ENCODE peak calls at places on chromosome 11, in nine cellular contexts. X is H1, I is neuronal stem cell, H is IMR-90, Q is mesendoderm, R is MM.1S, D is GM23248, K is endodermal cell, T is endothelial cell of umbilical vein. E is an unnamed sample.

GRCh38 chr11:20059587-20060021 is 100.7 kb downstream of the DBX1 start:
- DNase-seq in X (no peak), I (no peak), H (no peak), Q (no peak), R (no peak), D (no peak), K (peak), T (no peak), E (no peak)

GRCh38 chr11:17506314-17506713 is 29.7 kb upstream of the ABCC8 start:
- DNase-seq in X (no peak), I (no peak), H (no peak), Q (no peak), R (no peak), D (no peak), K (no peak), T (no peak), E (no peak)

GRCh38 chr11:93059074-93059957 is 89.9 kb downstream of the MTNR1B start:
- DNase-seq in X (no peak), I (no peak), H (peak), Q (peak), R (no peak), D (peak), K (no peak), T (no peak), E (no peak)

GRCh38 chr11:134407321-134407828 is 4.7 kb downstream of the B3GAT1 start:
- DNase-seq in X (no peak), I (no peak), H (no peak), Q (no peak), R (no peak), D (no peak), K (no peak), T (no peak), E (no peak)

GRCh38 chr11:66412110-66412509 is 8.7 kb upstream of the NPAS4 start:
- DNase-seq in X (no peak), I (no peak), H (no peak), Q (no peak), R (no peak), D (no peak), K (no peak), T (no peak), E (no peak)

GRCh38 chr11:112504056-112504455 is 243.4 kb upstream of the PLET1 start:
- DNase-seq in X (no peak), I (no peak), H (peak), Q (no peak), R (no peak), D (peak), K (no peak), T (no peak), E (no peak)

GRCh38 chr11:29159552-29160465 is 857.0 kb downstream of the KCNA4 start:
- DNase-seq in X (peak), I (peak), H (peak), Q (peak), R (peak), D (peak), K (peak), T (peak), E (peak)

GRCh38 chr11:69726019-69726418 is 22.2 kb upstream of the FGF19 start:
- DNase-seq in X (no peak), I (no peak), H (no peak), Q (peak), R (no peak), D (no peak), K (peak), T (no peak), E (no peak)

GRCh38 chr11:106424111-106424510 is 346.6 kb downstream of the AASDHPPT start:
- DNase-seq in X (no peak), I (no peak), H (peak), Q (no peak), R (no peak), D (peak), K (no peak), T (no peak), E (no peak)

GRCh38 chr11:72812604-72812967 is 1.6 kb upstream of the ATG16L2 start:
- DNase-seq in X (no peak), I (no peak), H (no peak), Q (no peak), R (no peak), D (no peak), K (peak), T (no peak), E (no peak)

GRCh38 chr11:70343631-70344030 is 54.7 kb upstream of the CTTN start:
- DNase-seq in X (no peak), I (no peak), H (no peak), Q (no peak), R (no peak), D (no peak), K (no peak), T (no peak), E (no peak)

GRCh38 chr11:115687934-115688333 is 183.7 kb upstream of the CADM1 start:
- DNase-seq in X (no peak), I (no peak), H (no peak), Q (no peak), R (no peak), D (no peak), K (no peak), T (no peak), E (no peak)

GRCh38 chr11:65767406-65767805 is 13.4 kb downstream of the AP5B1 start:
- DNase-seq in X (no peak), I (no peak), H (no peak), Q (no peak), R (no peak), D (no peak), K (no peak), T (no peak), E (no peak)

GRCh38 chr11:110432713-110433392 is 3.1 kb downstream of the FDX1 start:
- DNase-seq in X (no peak), I (no peak), H (peak), Q (no peak), R (no peak), D (no peak), K (no peak), T (peak), E (no peak)

GRCh38 chr11:111612211-111612610 is 10.0 kb downstream of the SIK2 start:
- DNase-seq in X (no peak), I (no peak), H (peak), Q (no peak), R (no peak), D (peak), K (no peak), T (no peak), E (no peak)

GRCh38 chr11:69943066-69943465 is 123.8 kb upstream of the FGF3 start:
- DNase-seq in X (no peak), I (no peak), H (no peak), Q (peak), R (no peak), D (peak), K (peak), T (no peak), E (no peak)

GRCh38 chr11:8532475-8532874 is 61.6 kb downstream of the STK33 start:
- DNase-seq in X (no peak), I (no peak), H (no peak), Q (no peak), R (no peak), D (no peak), K (no peak), T (no peak), E (no peak)

GRCh38 chr11:120302001-120302805 is 22.9 kb upstream of the TLCD5 start:
- DNase-seq in X (no peak), I (no peak), H (no peak), Q (no peak), R (no peak), D (no peak), K (peak), T (no peak), E (peak)

GRCh38 chr11:119493712-119494111 is 70.7 kb upstream of the THY1 start:
- DNase-seq in X (peak), I (peak), H (peak), Q (peak), R (peak), D (peak), K (peak), T (peak), E (peak)

GRCh38 chr11:707817-708420 is 1.9 kb downstream of the EPS8L2 start:
- DNase-seq in X (no peak), I (no peak), H (no peak), Q (peak), R (no peak), D (no peak), K (peak), T (no peak), E (peak)

GRCh38 chr11:11450744-11451362 is 97.8 kb upstream of the CSNK2A3 start:
- DNase-seq in X (no peak), I (no peak), H (peak), Q (peak), R (no peak), D (peak), K (no peak), T (no peak), E (no peak)

GRCh38 chr11:14054708-14055107 is 92.2 kb downstream of the SPON1 start:
- DNase-seq in X (no peak), I (no peak), H (no peak), Q (no peak), R (no peak), D (peak), K (no peak), T (no peak), E (no peak)

GRCh38 chr11:1205121-1205986 is 17.5 kb upstream of the MUC5B start:
- DNase-seq in X (no peak), I (no peak), H (no peak), Q (no peak), R (no peak), D (no peak), K (peak), T (no peak), E (no peak)

GRCh38 chr11:16785520-16786128 is 47.2 kb downstream of the C11orf58 start:
- DNase-seq in X (peak), I (peak), H (peak), Q (peak), R (peak), D (peak), K (peak), T (peak), E (peak)

GRCh38 chr11:91967018-91967715 is 257.5 kb upstream of the FAT3 start:
- DNase-seq in X (no peak), I (no peak), H (no peak), Q (no peak), R (no peak), D (no peak), K (no peak), T (no peak), E (no peak)

GRCh38 chr11:14029415-14029814 is 66.9 kb downstream of the SPON1 start:
- DNase-seq in X (no peak), I (no peak), H (no peak), Q (peak), R (no peak), D (no peak), K (peak), T (no peak), E (peak)

GRCh38 chr11:118401880-118402590 is 629 bp downstream of the ATP5MG start:
- DNase-seq in X (peak), I (peak), H (peak), Q (peak), R (no peak), D (peak), K (no peak), T (no peak), E (no peak)

GRCh38 chr11:111445586-111445985 is 66.5 kb upstream of the POU2AF1 start:
- DNase-seq in X (no peak), I (no peak), H (peak), Q (no peak), R (no peak), D (peak), K (peak), T (peak), E (no peak)

GRCh38 chr11:46375392-46376101 is 5.9 kb upstream of the MDK start:
- DNase-seq in X (no peak), I (no peak), H (no peak), Q (no peak), R (no peak), D (no peak), K (no peak), T (no peak), E (no peak)
- H3K4me3 ChIP-seq in X (no peak), I (no peak), H (no peak), Q (no peak), R (no peak), D (no peak), K (no peak), T (no peak), E (no peak)

DNA sequence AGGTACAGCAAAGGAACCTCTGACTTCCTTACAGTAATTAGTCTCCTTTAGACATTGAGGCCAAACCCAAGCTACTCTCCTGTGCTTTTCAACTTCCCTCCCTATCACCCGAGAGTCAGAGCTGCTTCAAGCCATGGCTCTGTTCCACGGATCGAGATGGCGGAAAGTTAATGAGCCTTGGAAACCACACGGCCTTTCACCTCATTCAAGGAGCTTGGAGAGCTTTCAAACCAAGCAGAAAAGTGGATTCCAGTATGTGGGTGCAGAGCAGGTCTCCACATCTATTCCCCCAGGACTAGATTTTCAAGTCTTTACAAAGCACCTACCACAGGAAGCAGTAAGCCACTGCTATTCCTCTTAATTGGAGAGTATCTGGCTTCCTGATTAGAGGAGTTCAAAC is 221.2 kb upstream of the NARS2 start:
- DNase-seq in X (no peak), I (no peak), H (no peak), Q (no peak), R (no peak), D (no peak), K (no peak), T (no peak), E (no peak)
- H3K9ac ChIP-seq in X (no peak), I (no peak), H (peak), Q (no peak), R (no peak), D (no peak), K (no peak), T (no peak), E (no peak)

GRCh38 chr11:67613313-67613959 is 6.7 kb downstream of the NDUFV1 start:
- DNase-seq in X (no peak), I (no peak), H (no peak), Q (no peak), R (no peak), D (no peak), K (no peak), T (no peak), E (no peak)
- H3K4me3 ChIP-seq in X (no peak), I (no peak), H (no peak), Q (no peak), R (peak), D (peak), K (no peak), T (no peak), E (peak)

GRCh38 chr11:124193221-124193945 is 10.2 kb downstream of the OR10D3 start:
- DNase-seq in X (no peak), I (no peak), H (no peak), Q (no peak), R (no peak), D (no peak), K (no peak), T (no peak), E (no peak)
- H3K9ac ChIP-seq in X (no peak), I (no peak), H (no peak), Q (no peak), R (no peak), D (no peak), K (no peak), T (no peak), E (no peak)

E was measured in colonic mucosa.